ENCODE peak calls at places on chromosomes 16 and 17, in ten cellular contexts. Z is lung, M is AG04450, P is heart left ventricle, T is ascending aorta, I is cardiac fibroblast, A is AG10803, Q is HL-60, W is AG09309, V is neural progenitor cell. X is an unnamed sample.

GRCh38 chr16:88377961-88378360 is 4.8 kb upstream of the ZNF469 start:
- DNase-seq in Z (no peak), M (no peak), P (no peak), T (no peak), I (no peak), A (no peak), Q (no peak), W (no peak), V (no peak), X (no peak)

GRCh38 chr17:20299013-20299412 is 168.3 kb downstream of the LGALS9B start:
- DNase-seq in Z (no peak), M (no peak), P (no peak), T (no peak), I (no peak), A (no peak), Q (no peak), W (no peak), V (no peak), X (no peak)

GRCh38 chr17:73308017-73308823 is 3.6 kb downstream of the CDC42EP4 start:
- DNase-seq in Z (peak), M (no peak), P (peak), T (peak), I (peak), A (peak), Q (peak), W (no peak), V (no peak), X (no peak)

GRCh38 chr17:15498107-15498506 is 30.7 kb upstream of the CDRT4 start:
- DNase-seq in Z (no peak), M (no peak), P (no peak), T (no peak), I (peak), A (no peak), Q (no peak), W (no peak), V (no peak), X (no peak)

GRCh38 chr17:39617446-39618251 is 9.1 kb upstream of the PPP1R1B start:
- DNase-seq in Z (peak), M (no peak), P (peak), T (peak), I (peak), A (peak), Q (peak), W (no peak), V (peak), X (no peak)

GRCh38 chr17:65254166-65254565 is 117.0 kb downstream of the RGS9 start:
- DNase-seq in Z (no peak), M (no peak), P (no peak), T (no peak), I (peak), A (no peak), Q (no peak), W (no peak), V (peak), X (no peak)

GRCh38 chr16:3444032-3444388 is 530 bp downstream of the NAA60 start:
- DNase-seq in Z (no peak), M (peak), P (no peak), T (no peak), I (peak), A (peak), Q (peak), W (peak), V (peak), X (no peak)

GRCh38 chr17:1216209-1216937 is 36.6 kb upstream of the ABR start:
- DNase-seq in Z (no peak), M (no peak), P (no peak), T (no peak), I (no peak), A (no peak), Q (no peak), W (no peak), V (peak), X (peak)

GRCh38 chr17:63919311-63919723 is 678 bp upstream of the GH1 start:
- DNase-seq in Z (peak), M (peak), P (peak), T (peak), I (peak), A (peak), Q (peak), W (peak), V (peak), X (peak)

GRCh38 chr17:45873728-45874127 is 20.6 kb upstream of the MAPT start:
- DNase-seq in Z (no peak), M (no peak), P (no peak), T (no peak), I (no peak), A (no peak), Q (no peak), W (no peak), V (peak), X (no peak)

GRCh38 chr17:69090365-69090764 is 29.6 kb upstream of the ABCA9 start:
- DNase-seq in Z (no peak), M (no peak), P (no peak), T (no peak), I (peak), A (peak), Q (no peak), W (no peak), V (no peak), X (no peak)

GRCh38 chr17:69088643-69089200 is 28.0 kb upstream of the ABCA9 start:
- DNase-seq in Z (no peak), M (no peak), P (no peak), T (no peak), I (no peak), A (no peak), Q (no peak), W (no peak), V (no peak), X (no peak)

GRCh38 chr17:69082696-69083095 is 22.0 kb upstream of the ABCA9 start:
- DNase-seq in Z (no peak), M (no peak), P (no peak), T (no peak), I (no peak), A (no peak), Q (no peak), W (no peak), V (no peak), X (no peak)

DNA sequence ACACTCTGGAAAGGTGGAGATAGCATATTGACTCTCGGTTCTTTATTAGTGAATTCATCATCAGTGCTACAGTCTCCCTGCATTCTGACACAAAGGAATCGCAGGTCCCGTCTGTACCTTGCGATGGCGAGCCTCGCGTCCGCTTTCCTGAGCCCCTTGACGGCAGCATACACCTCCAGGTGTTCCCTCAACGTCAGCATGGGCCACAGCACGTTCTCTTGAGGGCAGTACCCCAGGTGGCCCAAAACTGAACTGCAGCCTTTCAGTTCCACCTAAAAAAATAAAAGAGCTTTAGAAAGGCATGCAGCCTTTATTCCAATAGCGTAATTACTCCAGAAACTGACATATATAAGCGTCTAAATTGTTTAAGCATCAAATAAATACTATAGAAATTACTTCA is 24.2 kb upstream of the ABCA9 start:
- DNase-seq in Z (no peak), M (no peak), P (no peak), T (no peak), I (peak), A (no peak), Q (no peak), W (no peak), V (peak), X (no peak)
- TF ChIP-seq CTCF in Z (no peak), M (peak), P (peak), T (no peak), I (peak), A (peak), Q (no peak), W (peak), V (peak), X (no peak)

GRCh38 chr17:67218385-67218950 is 26.5 kb downstream of the HELZ start:
- DNase-seq in Z (no peak), M (no peak), P (no peak), T (no peak), I (peak), A (peak), Q (no peak), W (no peak), V (no peak), X (no peak)

GRCh38 chr17:67217446-67217845 is 27.6 kb downstream of the HELZ start:
- DNase-seq in Z (no peak), M (no peak), P (no peak), T (no peak), I (no peak), A (no peak), Q (no peak), W (no peak), V (no peak), X (no peak)

GRCh38 chr17:67223924-67224323 is 21.1 kb downstream of the HELZ start:
- DNase-seq in Z (no peak), M (no peak), P (no peak), T (no peak), I (no peak), A (no peak), Q (no peak), W (no peak), V (no peak), X (no peak)

GRCh38 chr17:67216544-67217320 is 28.3 kb downstream of the HELZ start:
- DNase-seq in Z (no peak), M (no peak), P (no peak), T (no peak), I (no peak), A (no peak), Q (no peak), W (no peak), V (no peak), X (no peak)

GRCh38 chr17:67221062-67221998 is 23.7 kb downstream of the HELZ start:
- DNase-seq in Z (no peak), M (no peak), P (peak), T (no peak), I (peak), A (peak), Q (peak), W (no peak), V (peak), X (peak)
- TF ChIP-seq CTCF in Z (peak), M (no peak), P (peak), T (no peak), I (peak), A (peak), Q (peak), W (peak), V (peak), X (no peak)

DNA sequence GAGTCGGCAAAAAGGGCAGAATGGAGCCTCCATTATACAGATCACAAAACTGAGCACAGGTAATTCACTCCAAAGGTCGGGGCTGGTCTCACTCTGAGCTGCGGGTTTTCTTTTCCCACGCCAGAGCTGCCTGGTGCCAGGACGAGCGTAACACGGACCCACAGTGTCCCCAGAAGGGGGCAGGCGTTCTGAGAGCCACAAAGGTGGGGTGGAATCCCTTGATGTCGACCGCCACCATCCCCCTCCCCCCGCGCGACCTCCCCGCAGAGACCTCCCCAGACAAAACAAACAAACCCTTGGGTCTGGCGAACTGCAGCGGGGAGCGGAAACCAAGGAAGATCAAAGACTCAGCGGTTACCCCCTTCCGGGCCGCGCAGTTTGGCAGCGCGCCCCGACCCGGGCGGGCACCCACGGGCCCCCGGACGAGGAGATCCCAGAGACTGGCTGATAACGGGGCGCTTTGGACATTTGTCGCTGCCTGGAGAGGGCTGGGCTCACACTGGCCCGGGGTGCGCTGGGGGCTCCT is 793 bp upstream of the NKD1 start:
- DNase-seq in Z (no peak), M (no peak), P (peak), T (peak), I (no peak), A (no peak), Q (peak), W (no peak), V (peak), X (peak)
- TF ChIP-seq CTCF in Z (no peak), M (no peak), P (no peak), T (no peak), I (no peak), A (no peak), Q (peak), W (no peak), V (peak), X (peak)

GRCh38 chr16:60755907-60756306 is 1280.3 kb downstream of the CDH8 start:
- DNase-seq in Z (no peak), M (no peak), P (no peak), T (no peak), I (no peak), A (peak), Q (no peak), W (no peak), V (no peak), X (no peak)
- TF ChIP-seq CTCF in Z (no peak), M (no peak), P (no peak), T (no peak), I (no peak), A (peak), Q (no peak), W (no peak), V (peak), X (no peak)